ENCODE peak calls at places on chromosomes 3 and 15, in nine cellular contexts. B is heart left ventricle, S is spleen, E is ovary, Z is heart right ventricle, M is tibial artery, Q is breast epithelium, V is cardiac muscle cell, I is endothelial cell of umbilical vein. R is an unnamed sample. For H3K36me3, the result is how much of the 10 kb centered on the place peaks cover.

GRCh38 chr3:159640220-159640619 is 348.4 kb upstream of the IL12A start:
- DNase-seq in V (no peak), I (no peak), S (no peak), Q (no peak), M (no peak), B (no peak), Z (no peak), E (no peak), R (no peak)

GRCh38 chr3:23052230-23053019 is 150.7 kb upstream of the UBE2E2 start:
- DNase-seq in E (no peak), Q (no peak), I (no peak), Z (no peak), B (no peak), S (no peak), V (peak), M (no peak), R (peak)

GRCh38 chr15:66573348-66573718 is 7.5 kb upstream of the LCTL start:
- DNase-seq in B (no peak), S (peak), Q (no peak), M (no peak), E (no peak), I (no peak), V (no peak), Z (no peak), R (no peak)

GRCh38 chr3:141828487-141829284 is 47.8 kb upstream of the ATP1B3 start:
- DNase-seq in E (no peak), Z (peak), B (peak), S (no peak), Q (peak), M (no peak), I (no peak), V (peak), R (no peak)

GRCh38 chr3:23457697-23458096 is 254.6 kb downstream of the UBE2E2 start:
- DNase-seq in V (no peak), E (no peak), Q (no peak), B (no peak), I (no peak), M (no peak), Z (no peak), S (no peak), R (no peak)

GRCh38 chr3:147191795-147192385 is 214.5 kb downstream of the ZIC4 start:
- DNase-seq in S (no peak), V (peak), M (no peak), B (no peak), Z (peak), I (peak), Q (no peak), E (no peak), R (peak)

GRCh38 chr15:90873488-90873997 is 5.2 kb downstream of the FURIN start:
- DNase-seq in E (no peak), Q (no peak), B (no peak), V (no peak), S (no peak), Z (no peak), M (no peak), I (no peak), R (no peak)

GRCh38 chr15:89400997-89401590 is 66.5 kb upstream of the POLG start:
- DNase-seq in E (no peak), I (no peak), S (no peak), Q (no peak), M (no peak), Z (no peak), B (no peak), V (no peak), R (no peak)

GRCh38 chr3:15317164-15317477 is 15.3 kb downstream of the SH3BP5 start:
- DNase-seq in M (peak), S (no peak), Z (no peak), V (peak), I (no peak), E (no peak), Q (no peak), B (peak), R (peak)

GRCh38 chr15:100722551-100723322 is 120.3 kb downstream of the ASB7 start:
- DNase-seq in I (no peak), M (no peak), S (no peak), E (no peak), Q (peak), B (no peak), Z (no peak), V (no peak), R (no peak)

GRCh38 chr15:69762373-69763148 is 309.9 kb downstream of the RPLP1 start:
- DNase-seq in B (no peak), I (no peak), M (no peak), V (peak), Q (no peak), Z (no peak), S (no peak), E (no peak), R (no peak)

GRCh38 chr3:126546549-126547239 is 12.0 kb downstream of the C3orf22 start:
- DNase-seq in S (no peak), E (no peak), V (no peak), Z (no peak), I (no peak), Q (no peak), M (peak), B (peak), R (no peak)

GRCh38 chr3:167940241-167940640 is 155.5 kb downstream of the GOLIM4 start:
- DNase-seq in M (no peak), Z (no peak), E (no peak), Q (no peak), V (peak), S (no peak), B (no peak), I (no peak), R (no peak)

GRCh38 chr3:139292192-139292591 is 51.6 kb upstream of the MRPS22 start:
- DNase-seq in E (no peak), Q (no peak), I (no peak), B (no peak), S (no peak), Z (no peak), V (no peak), M (no peak), R (no peak)

GRCh38 chr3:18853269-18853668 is 295.0 kb upstream of the KCNH8 start:
- DNase-seq in V (no peak), B (no peak), I (no peak), S (no peak), Z (no peak), Q (no peak), M (no peak), E (no peak), R (no peak)

GRCh38 chr3:129686941-129687340 is 80.5 kb upstream of the PLXND1 start:
- DNase-seq in Z (no peak), I (peak), Q (no peak), E (no peak), V (no peak), M (no peak), B (no peak), S (no peak), R (no peak)

GRCh38 chr3:51400169-51400568 is 9.1 kb downstream of the RBM15B start:
- DNase-seq in B (no peak), E (no peak), I (no peak), M (no peak), Q (no peak), V (no peak), S (no peak), Z (no peak), R (no peak)

GRCh38 chr3:143644370-143645089 is 203.7 kb downstream of the SLC9A9 start:
- DNase-seq in M (no peak), B (no peak), Q (peak), Z (peak), I (peak), E (no peak), S (no peak), V (peak), R (peak)

GRCh38 chr15:63985221-63986184 is 60.8 kb downstream of the DAPK2 start:
- DNase-seq in S (peak), Q (no peak), B (peak), E (peak), I (peak), M (peak), Z (peak), V (no peak), R (no peak)

GRCh38 chr3:48686538-48687219 is 964 bp upstream of the NCKIPSD start:
- DNase-seq in M (no peak), E (no peak), B (no peak), S (no peak), Q (no peak), V (no peak), Z (no peak), I (no peak), R (no peak)

GRCh38 chr3:178236555-178237277 is 299.5 kb upstream of the KCNMB2 start:
- DNase-seq in E (no peak), M (no peak), Q (no peak), Z (no peak), S (no peak), V (peak), B (no peak), I (no peak), R (peak)

GRCh38 chr3:100875239-100875638 is 118.0 kb downstream of the ABI3BP start:
- DNase-seq in I (peak), Q (no peak), Z (peak), V (peak), E (peak), M (no peak), B (peak), S (no peak), R (peak)

GRCh38 chr3:172708905-172709775 is 1.7 kb downstream of the NCEH1 start:
- DNase-seq in S (no peak), B (no peak), V (no peak), I (no peak), Q (no peak), Z (no peak), E (no peak), M (no peak), R (no peak)

GRCh38 chr3:72137865-72138861 is 353.2 kb upstream of the PROK2 start:
- DNase-seq in B (peak), S (no peak), E (no peak), V (no peak), I (no peak), Q (no peak), M (no peak), Z (peak), R (no peak)

DNA sequence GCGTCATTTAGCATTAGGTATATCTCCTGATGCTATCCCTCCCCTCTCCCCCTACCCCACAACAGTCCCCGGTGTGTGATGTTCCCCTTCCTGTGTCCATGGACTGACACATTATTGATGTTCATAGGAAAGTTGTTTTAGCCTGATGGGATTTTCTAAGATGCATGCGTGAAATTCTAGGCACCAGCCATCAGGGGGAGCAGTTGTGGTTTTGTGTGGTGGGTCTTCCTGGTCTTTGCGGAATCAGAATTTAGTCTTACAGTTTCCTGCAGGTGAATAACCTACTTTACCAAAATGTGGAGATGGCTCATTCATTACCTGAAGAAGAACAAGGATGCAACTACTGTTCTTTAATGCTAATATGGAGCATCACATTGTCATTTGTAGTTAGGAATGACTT is 455.0 kb upstream of the THBS1 start:
- DNase-seq in B (no peak), S (no peak), V (peak), Q (no peak), M (no peak), I (peak), Z (no peak), E (no peak), R (no peak)
- H3K27ac ChIP-seq in B (no peak), S (no peak), V (no peak), Q (no peak), M (no peak), I (peak), Z (no peak), E (no peak), R (peak)

GRCh38 chr15:52054381-52054780 is 35.4 kb downstream of the MAPK6 start:
- DNase-seq in Q (no peak), I (no peak), E (no peak), Z (no peak), V (no peak), B (no peak), S (no peak), M (no peak), R (no peak)
- H3K36me3 ChIP-seq in Q (under half), I (under half), E (under half), Z (under half), V (under half), B (under half), S (half or more), M (under half), R (under half)

GRCh38 chr15:52134502-52135144 is 22.0 kb upstream of the BCL2L10 start:
- DNase-seq in M (no peak), B (no peak), V (no peak), I (no peak), E (no peak), Q (no peak), S (no peak), Z (no peak), R (no peak)

GRCh38 chr15:52128568-52128967 is 16.0 kb upstream of the BCL2L10 start:
- DNase-seq in Q (no peak), I (no peak), E (no peak), M (no peak), S (no peak), Z (no peak), B (no peak), V (no peak), R (no peak)

GRCh38 chr15:52136471-52136993 is 24.0 kb upstream of the BCL2L10 start:
- DNase-seq in Q (no peak), M (no peak), B (no peak), E (no peak), Z (no peak), V (no peak), S (no peak), I (peak), R (no peak)

GRCh38 chr15:52133510-52134220 is 21.1 kb upstream of the BCL2L10 start:
- DNase-seq in V (no peak), I (no peak), S (no peak), Q (no peak), Z (no peak), M (no peak), E (no peak), B (no peak), R (no peak)

DNA sequence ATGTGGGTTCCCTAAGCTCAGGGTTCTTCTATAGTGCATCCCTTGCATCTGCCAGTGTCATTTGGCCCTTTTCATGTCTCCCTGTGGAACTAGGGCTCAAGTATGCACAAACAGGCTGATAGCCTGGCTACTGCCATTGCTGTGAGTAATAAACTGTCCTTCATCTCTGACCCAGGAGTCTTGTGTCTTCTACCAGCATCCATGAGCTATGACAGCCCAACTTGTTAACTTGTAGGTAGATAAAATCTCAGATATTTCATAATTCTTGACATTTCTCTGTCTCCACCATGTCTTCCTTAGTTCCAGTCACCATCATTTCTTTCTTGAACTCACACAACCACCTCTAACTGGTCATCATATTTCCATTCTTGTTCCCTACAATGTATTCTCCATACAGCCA is 19.5 kb upstream of the BCL2L10 start:
- DNase-seq in M (no peak), E (no peak), V (no peak), Z (no peak), I (no peak), S (no peak), Q (no peak), B (no peak), R (no peak)
- H3K27ac ChIP-seq in M (no peak), E (no peak), V (no peak), Z (no peak), I (no peak), S (no peak), Q (no peak), B (no peak), R (no peak)

DNA sequence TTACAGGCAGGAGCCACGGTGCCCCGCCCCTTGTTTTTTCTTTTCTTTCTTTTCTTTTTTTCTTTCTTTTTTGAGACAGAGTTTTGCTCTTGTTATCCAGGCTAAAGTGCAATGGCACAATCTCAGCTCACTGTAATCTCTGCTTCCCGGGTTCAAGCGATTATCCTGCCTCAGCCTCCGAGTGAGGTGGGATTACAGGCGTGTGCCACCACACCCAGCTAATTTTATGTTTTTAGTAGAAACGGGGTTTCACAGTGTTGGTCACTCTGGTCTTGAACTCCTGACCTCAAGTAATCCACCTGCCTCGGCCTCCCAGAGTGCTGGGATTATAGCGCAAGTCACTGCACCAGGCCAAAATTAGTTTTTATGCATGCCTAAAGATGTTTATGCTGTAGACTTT is 2.5 kb downstream of the RPL35A start:
- DNase-seq in E (no peak), Z (no peak), S (no peak), I (no peak), V (no peak), M (no peak), Q (no peak), B (no peak), R (no peak)
- H3K36me3 ChIP-seq in E (under half), Z (under half), S (half or more), I (under half), V (under half), M (half or more), Q (under half), B (under half), R (half or more)

GRCh38 chr3:194212869-194213320 is 76.9 kb downstream of the HES1 start:
- DNase-seq in S (no peak), V (no peak), B (no peak), E (no peak), I (no peak), Q (peak), M (no peak), Z (no peak), R (no peak)

GRCh38 chr3:194206375-194206774 is 70.4 kb downstream of the HES1 start:
- DNase-seq in E (no peak), Q (peak), Z (no peak), S (no peak), B (no peak), M (no peak), V (peak), I (peak), R (no peak)

GRCh38 chr3:194215392-194215791 is 79.4 kb downstream of the HES1 start:
- DNase-seq in S (no peak), B (no peak), V (no peak), I (no peak), E (no peak), Z (no peak), Q (no peak), M (no peak), R (no peak)

GRCh38 chr3:194208701-194209100 is 72.8 kb downstream of the HES1 start:
- DNase-seq in B (no peak), M (no peak), E (no peak), S (no peak), Z (no peak), V (no peak), I (no peak), Q (no peak), R (no peak)

GRCh38 chr3:194212021-194212868 is 76.3 kb downstream of the HES1 start:
- DNase-seq in M (no peak), Z (no peak), E (no peak), I (peak), S (no peak), B (no peak), Q (no peak), V (no peak), R (no peak)
- H3K27ac ChIP-seq in M (no peak), Z (no peak), E (no peak), I (no peak), S (no peak), B (no peak), Q (peak), V (peak), R (no peak)

DNA sequence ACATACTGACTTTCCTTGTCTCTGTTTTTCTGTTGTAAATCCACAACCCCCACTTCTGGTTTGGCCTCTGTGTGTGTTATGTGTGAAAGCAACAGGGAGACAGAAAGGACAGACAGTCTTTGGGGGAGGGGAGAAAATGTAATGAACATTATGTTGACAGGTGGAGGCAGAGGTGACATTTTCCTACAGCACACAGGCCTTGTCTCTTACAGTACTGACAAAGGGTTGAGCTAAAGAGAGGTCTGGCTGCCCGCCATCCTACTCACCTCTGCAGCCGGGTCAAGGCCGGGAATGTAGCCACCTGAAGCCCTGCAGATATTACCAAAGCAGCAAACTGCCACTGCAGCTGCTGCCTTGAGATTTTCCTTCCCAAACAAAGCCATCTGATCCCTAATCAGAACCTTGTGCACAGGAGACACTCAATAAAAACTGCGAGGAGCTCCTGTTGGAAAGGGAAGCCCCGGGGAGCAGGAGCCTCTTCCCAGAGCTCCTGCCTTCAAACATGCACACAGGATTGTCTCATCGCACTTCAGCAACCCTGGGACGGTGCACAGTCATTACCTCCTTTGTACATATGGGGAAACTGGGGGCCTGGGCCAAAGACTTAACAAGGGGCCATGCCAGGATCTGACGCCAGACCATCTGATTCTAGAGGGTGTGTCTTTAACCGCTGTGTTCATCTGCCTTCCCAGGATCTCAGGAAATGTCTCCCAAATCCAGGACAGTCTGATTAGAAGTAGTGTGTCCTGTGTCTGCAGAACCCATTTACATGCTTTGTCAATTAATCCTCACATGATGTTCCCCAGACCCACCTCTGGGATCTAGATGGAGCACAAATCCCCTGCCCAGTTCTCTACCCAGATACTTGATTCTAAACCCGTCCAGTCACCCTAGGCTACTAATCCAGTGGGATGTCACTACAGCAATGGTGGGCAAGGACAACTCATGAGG is 14.2 kb downstream of the MYO5C start:
- DNase-seq in B (no peak), S (no peak), E (no peak), Z (no peak), I (no peak), Q (no peak), V (no peak), M (no peak), R (no peak)
- H3K36me3 ChIP-seq in B (under half), S (under half), E (under half), Z (under half), I (under half), Q (under half), V (under half), M (under half), R (under half)

GRCh38 chr3:101939391-101939790 is 90.1 kb downstream of the NFKBIZ start:
- DNase-seq in Q (no peak), E (no peak), M (no peak), V (no peak), B (no peak), I (no peak), S (no peak), Z (no peak), R (no peak)

GRCh38 chr3:101940521-101940992 is 91.2 kb downstream of the NFKBIZ start:
- DNase-seq in Z (peak), Q (no peak), B (peak), S (peak), M (no peak), V (peak), I (peak), E (peak), R (peak)

GRCh38 chr3:101942356-101942755 is 93.0 kb downstream of the NFKBIZ start:
- DNase-seq in B (no peak), S (no peak), I (no peak), Q (no peak), V (no peak), M (no peak), Z (no peak), E (no peak), R (no peak)

GRCh38 chr3:101943028-101943427 is 93.7 kb downstream of the NFKBIZ start:
- DNase-seq in E (no peak), S (no peak), M (no peak), V (no peak), Z (no peak), B (no peak), Q (no peak), I (no peak), R (no peak)

GRCh38 chr3:101941253-101942039 is 92.1 kb downstream of the NFKBIZ start:
- DNase-seq in B (no peak), Z (no peak), M (no peak), S (no peak), I (peak), E (no peak), Q (no peak), V (peak), R (no peak)
- H3K27ac ChIP-seq in B (peak), Z (peak), M (no peak), S (peak), I (peak), E (no peak), Q (no peak), V (peak), R (peak)

R was measured in brain microvascular endothelial cell.